ENCODE peak calls at places on chromosomes 6 and 20, in six cellular contexts. E is psoas muscle; Y is posterior cingulate gyrus; M is NK-92 treated with Interleukin-12 subunit alpha and Interleukin-12 subunit beta, amount 100 ng/mL, for 24 hours; F is thoracic aorta; S is neural progenitor cell. I is an unnamed sample.

GRCh38 chr6:138622967-138623366 is 123.7 kb upstream of the NHSL1 start:
- DNase-seq in E (no peak), Y (no peak), M (no peak), F (no peak), S (no peak), I (no peak)

GRCh38 chr6:158524311-158524710 is 35.6 kb upstream of the TMEM181 start:
- DNase-seq in E (no peak), Y (no peak), M (no peak), F (no peak), S (no peak), I (no peak)

GRCh38 chr20:10524034-10524476 is 89.0 kb downstream of the SLX4IP start:
- DNase-seq in E (peak), Y (no peak), M (no peak), F (no peak), S (peak), I (peak)

GRCh38 chr6:87522686-87523085 is 49.9 kb downstream of the SLC35A1 start:
- DNase-seq in E (no peak), Y (no peak), M (no peak), F (no peak), S (no peak), I (no peak)

GRCh38 chr6:4961322-4962168 is 42.3 kb downstream of the RPP40 start:
- DNase-seq in E (no peak), Y (no peak), M (no peak), F (no peak), S (no peak), I (no peak)

GRCh38 chr6:43896474-43896873 is 126.5 kb downstream of the VEGFA start:
- DNase-seq in E (no peak), Y (no peak), M (no peak), F (no peak), S (no peak), I (no peak)

GRCh38 chr20:20525214-20525613 is 157.3 kb downstream of the INSM1 start:
- DNase-seq in E (no peak), Y (no peak), M (no peak), F (no peak), S (no peak), I (no peak)

GRCh38 chr20:11204926-11205768 is 531.3 kb upstream of the JAG1 start:
- DNase-seq in E (peak), Y (no peak), M (no peak), F (no peak), S (peak), I (no peak)

GRCh38 chr6:150930816-150931215 is 65.3 kb downstream of the MTHFD1L start:
- DNase-seq in E (no peak), Y (no peak), M (no peak), F (no peak), S (no peak), I (no peak)

GRCh38 chr6:152642578-152643375 is 5.6 kb upstream of the SYNE1 start:
- DNase-seq in E (no peak), Y (peak), M (peak), F (no peak), S (peak), I (no peak)

GRCh38 chr6:11198663-11199603 is 33.5 kb downstream of the NEDD9 start:
- DNase-seq in E (no peak), Y (no peak), M (no peak), F (no peak), S (no peak), I (no peak)

GRCh38 chr20:32116079-32116521 is 6.6 kb downstream of the TM9SF4 start:
- DNase-seq in E (no peak), Y (no peak), M (no peak), F (no peak), S (no peak), I (no peak)

GRCh38 chr6:143802833-143803565 is 40.1 kb upstream of the LTV1 start:
- DNase-seq in E (no peak), Y (no peak), M (no peak), F (no peak), S (no peak), I (no peak)

GRCh38 chr20:38303908-38304379 is at the start of gene BPI:
- DNase-seq in E (peak), Y (no peak), M (no peak), F (no peak), S (no peak), I (no peak)

GRCh38 chr6:131685266-131685780 is 15.9 kb downstream of the OR2A4 start:
- DNase-seq in E (no peak), Y (no peak), M (no peak), F (no peak), S (no peak), I (no peak)

GRCh38 chr6:47379328-47379727 is 69.6 kb upstream of the TNFRSF21 start:
- DNase-seq in E (no peak), Y (no peak), M (no peak), F (no peak), S (no peak), I (no peak)

GRCh38 chr20:33211817-33212424 is 5.2 kb upstream of the BPIFA3 start:
- DNase-seq in E (no peak), Y (no peak), M (peak), F (no peak), S (peak), I (peak)

GRCh38 chr6:45057711-45058110 is 270.4 kb upstream of the RUNX2 start:
- DNase-seq in E (no peak), Y (no peak), M (no peak), F (no peak), S (no peak), I (no peak)

I was measured in DMS 273 treated with DMSO at 0.1 percent for 48 hours.